ENCODE peak calls at places on chromosomes 6 and 20, in six cellular contexts. F is transverse colon, O is H1, V is osteoblast, M is tibial nerve, T is bronchial epithelial cell. U is an unnamed sample.

GRCh38 chr20:37384683-37385174 is 38.8 kb downstream of the SRC start:
- DNase-seq in F (peak; percentile 71), O (no peak), V (peak; percentile 98), M (no peak), T (no peak), U (peak; percentile 84)

GRCh38 chr6:164166996-164167395 is 752.5 kb downstream of the QKI start:
- DNase-seq in F (no peak), O (no peak), V (no peak), M (no peak), T (no peak), U (no peak)

GRCh38 chr20:57013741-57014140 is 252.7 kb downstream of the BMP7 start:
- DNase-seq in F (no peak), O (no peak), V (no peak), M (no peak), T (peak; percentile 4), U (no peak)

GRCh38 chr6:52423448-52423847 is 3.3 kb downstream of the EFHC1 start:
- DNase-seq in F (no peak), O (no peak), V (no peak), M (no peak), T (no peak), U (no peak)

GRCh38 chr6:170130771-170131241 is 160.1 kb downstream of the DLL1 start:
- DNase-seq in F (no peak), O (no peak), V (peak; percentile 71), M (no peak), T (no peak), U (no peak)

GRCh38 chr6:51753635-51754034 is 333.8 kb downstream of the PKHD1 start:
- DNase-seq in F (peak; percentile 8), O (peak; percentile 39), V (no peak), M (no peak), T (peak; percentile 13), U (no peak)

GRCh38 chr6:113363866-113364265 is 493.3 kb upstream of the MARCKS start:
- DNase-seq in F (no peak), O (no peak), V (no peak), M (no peak), T (peak; percentile 52), U (no peak)

GRCh38 chr6:10615675-10616074 is 78.7 kb downstream of the C6orf52 start:
- DNase-seq in F (no peak), O (no peak), V (no peak), M (no peak), T (no peak), U (no peak)

GRCh38 chr6:44537306-44538049 is 150.0 kb downstream of the CDC5L start:
- DNase-seq in F (no peak), O (no peak), V (no peak), M (no peak), T (no peak), U (no peak)

GRCh38 chr20:17161661-17162410 is 65.0 kb upstream of the PCSK2 start:
- DNase-seq in F (no peak), O (no peak), V (peak; percentile 43), M (no peak), T (no peak), U (no peak)

GRCh38 chr6:21300439-21300838 is 293.1 kb upstream of the SOX4 start:
- DNase-seq in F (no peak), O (no peak), V (no peak), M (no peak), T (no peak), U (no peak)

GRCh38 chr20:63536997-63537524 is at the start of gene PTK6:
- DNase-seq in F (peak; percentile 87), O (no peak), V (no peak), M (no peak), T (peak; percentile 46), U (no peak)

GRCh38 chr20:43975096-43975768 is 60.6 kb downstream of the TOX2 start:
- DNase-seq in F (no peak), O (no peak), V (peak; percentile 93), M (no peak), T (peak; percentile 85), U (no peak)

GRCh38 chr20:381581-382290 is 1.2 kb downstream of the TRIB3 start:
- DNase-seq in F (peak; percentile 87), O (no peak), V (peak; percentile 92), M (no peak), T (peak; percentile 38), U (peak; percentile 85)

GRCh38 chr6:20403766-20404640 is 2.3 kb downstream of the E2F3 start:
- DNase-seq in F (peak; percentile 22), O (no peak), V (peak; percentile 90), M (no peak), T (peak; percentile 55), U (no peak)

GRCh38 chr6:53484409-53485280 is 60.3 kb downstream of the GCLC start:
- DNase-seq in F (peak; percentile 77), O (no peak), V (no peak), M (peak; percentile 73), T (peak; percentile 62), U (no peak)

GRCh38 chr6:137982418-137983189 is 115.5 kb downstream of the TNFAIP3 start:
- DNase-seq in F (no peak), O (no peak), V (no peak), M (no peak), T (no peak), U (no peak)

GRCh38 chr20:3420211-3420707 is 12.8 kb upstream of the DNAAF9 start:
- DNase-seq in F (peak; percentile 35), O (no peak), V (no peak), M (no peak), T (peak; percentile 97), U (peak; percentile 48)

GRCh38 chr6:47106216-47106615 is 64.1 kb upstream of the ADGRF1 start:
- DNase-seq in F (no peak), O (no peak), V (no peak), M (no peak), T (no peak), U (no peak)

GRCh38 chr6:38012573-38012972 is 193.0 kb downstream of the ZFAND3 start:
- DNase-seq in F (no peak), O (peak; percentile 10), V (peak; percentile 82), M (no peak), T (peak; percentile 55), U (no peak)

GRCh38 chr6:1062786-1063545 is 248.9 kb upstream of the FOXQ1 start:
- DNase-seq in F (no peak), O (peak; percentile 9), V (no peak), M (no peak), T (no peak), U (no peak)

GRCh38 chr6:161424421-161424820 is 150.6 kb upstream of the AGPAT4 start:
- DNase-seq in F (no peak), O (no peak), V (no peak), M (no peak), T (no peak), U (no peak)

GRCh38 chr20:4546786-4547185 is 174.9 kb upstream of the PRND start:
- DNase-seq in F (no peak), O (no peak), V (no peak), M (no peak), T (peak; percentile 88), U (no peak)

GRCh38 chr6:119829006-119829405 is 479.4 kb upstream of the MAN1A1 start:
- DNase-seq in F (no peak), O (no peak), V (no peak), M (no peak), T (peak; percentile 59), U (no peak)

GRCh38 chr6:18388942-18389341 is 1.8 kb downstream of the RNF144B start:
- DNase-seq in F (no peak), O (no peak), V (peak; percentile 41), M (no peak), T (peak; percentile 77), U (no peak)
- H3K4me3 ChIP-seq in F (no peak overlapping the region), O (peak overlapping the region; percentile 66), V (peak overlapping the region; percentile 82), M (peak overlapping the region; percentile 3), T (peak overlapping the region; percentile 57), U (no peak overlapping the region)

GRCh38 chr6:148698671-148699180 is 48.1 kb upstream of the UST start:
- DNase-seq in F (no peak), O (no peak), V (no peak), M (no peak), T (no peak), U (no peak)

GRCh38 chr6:148697895-148698440 is 48.9 kb upstream of the UST start:
- DNase-seq in F (no peak), O (no peak), V (no peak), M (no peak), T (no peak), U (no peak)

GRCh38 chr6:148700713-148701392 is 46.0 kb upstream of the UST start:
- DNase-seq in F (peak; percentile 11), O (no peak), V (peak; percentile 89), M (no peak), T (peak; percentile 37), U (no peak)

GRCh38 chr6:148701393-148701774 is 45.4 kb upstream of the UST start:
- DNase-seq in F (no peak), O (no peak), V (no peak), M (no peak), T (no peak), U (no peak)

GRCh38 chr6:148700047-148700712 is 46.6 kb upstream of the UST start:
- DNase-seq in F (no peak), O (no peak), V (peak; percentile 31), M (no peak), T (no peak), U (no peak)
- TF ChIP-seq CTCF in F (no peak), O (no peak), V (no peak), M (no peak), T (no peak), U (no peak)

DNA sequence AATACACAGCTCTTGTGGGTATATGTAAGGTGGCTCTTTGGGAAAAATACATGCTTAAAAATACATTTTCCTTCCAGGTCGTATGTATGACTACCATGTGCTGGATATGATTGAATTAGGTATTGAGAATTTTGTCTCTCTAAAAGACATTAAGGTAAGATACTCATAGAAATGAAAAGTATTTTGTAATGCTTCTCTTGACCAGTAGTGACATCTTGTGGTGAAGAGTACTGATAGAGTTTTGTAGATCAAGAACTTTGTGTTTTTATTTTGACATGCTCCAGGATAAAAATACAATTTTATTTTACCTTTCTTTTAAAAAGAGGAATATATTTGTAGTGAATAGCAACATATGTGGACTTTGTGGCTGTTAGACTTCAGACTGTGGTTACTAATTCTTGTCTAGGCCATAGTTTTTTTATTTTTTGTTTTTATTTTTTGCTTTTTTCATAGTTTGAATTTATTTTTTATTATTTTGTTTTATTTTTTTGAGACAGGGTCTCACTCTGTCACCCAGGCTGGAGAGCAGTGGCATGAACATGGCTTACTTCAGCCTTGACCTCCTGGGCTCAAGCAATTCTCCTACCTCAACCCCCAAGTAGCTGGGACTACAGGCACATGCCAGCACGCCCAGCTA is 17.9 kb downstream of the RPF2 start:
- DNase-seq in F (no peak), O (no peak), V (no peak), M (no peak), T (peak; percentile 44), U (no peak)
- H3K36me3 ChIP-seq in F (no peaks in the 10 kb centered on the region), O (peaks cover 83% of the 10 kb centered on the region), V (peaks cover 59% of the 10 kb centered on the region), M (peaks cover 86% of the 10 kb centered on the region), T (peaks cover 6% of the 10 kb centered on the region), U (peaks cover 10% of the 10 kb centered on the region)

DNA sequence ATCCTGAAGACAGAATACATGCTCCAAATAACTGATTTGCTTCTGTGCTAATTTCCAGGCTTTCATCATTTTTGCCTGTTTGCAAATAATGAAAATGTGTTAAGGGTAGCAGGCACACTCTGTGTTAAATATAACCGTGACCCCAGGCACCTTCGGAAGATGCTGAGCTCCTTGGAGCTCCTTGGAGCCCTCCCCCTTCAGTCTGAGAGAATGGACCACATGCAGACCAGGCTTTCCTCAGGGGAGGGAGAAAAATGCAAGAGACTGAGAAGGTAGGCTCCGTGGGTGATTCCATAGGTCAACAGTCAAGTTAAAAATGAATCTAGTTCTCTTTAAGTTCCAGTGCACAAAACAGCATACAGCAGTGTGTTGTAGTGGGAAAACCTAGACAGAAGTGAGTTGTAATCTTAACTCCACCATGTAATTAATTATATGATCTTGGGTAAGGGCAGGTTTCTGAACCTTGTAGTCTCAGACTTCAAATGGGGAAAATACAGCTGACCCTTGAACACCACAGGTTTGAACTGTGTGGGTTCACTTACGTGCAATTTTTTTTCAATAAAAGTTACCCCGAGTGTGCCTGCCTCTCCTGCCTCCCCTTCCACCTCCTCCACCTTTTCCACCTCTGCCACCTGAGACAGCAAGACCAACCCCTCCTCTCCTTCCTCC is 161.2 kb upstream of the RREB1 start:
- DNase-seq in F (no peak), O (no peak), V (no peak), M (no peak), T (no peak), U (no peak)
- H3K4me3 ChIP-seq in F (no peak overlapping the region), O (no peak overlapping the region), V (no peak overlapping the region), M (no peak overlapping the region), T (no peak overlapping the region), U (no peak overlapping the region)